ENCODE peak calls at places on chromosomes 16 and 17, in nine cellular contexts. One of them, this sample, is unnamed.

GRCh38 chr16:10951016-10951415 is 6.7 kb downstream of the CLEC16A start:
- DNase-seq in CD4-positive, alpha-beta T cell: no peak
- DNase-seq in neural crest cell: no peak
- DNase-seq in dermis microvascular lymphatic vessel endothelial cell: no peak
- DNase-seq in GM12865: no peak
- DNase-seq in activated naive CD4-positive, alpha-beta T cell: no peak
- DNase-seq in cardiac fibroblast: no peak
- DNase-seq in Right ventricle myocardium superior: no peak
- DNase-seq in GF-D8: no peak
- DNase-seq in this sample: peak

GRCh38 chr16:27983244-27983643 is 80.3 kb downstream of the GSG1L start:
- DNase-seq in cardiac fibroblast: no peak
- DNase-seq in CD4-positive, alpha-beta T cell: no peak
- DNase-seq in Right ventricle myocardium superior: no peak
- DNase-seq in activated naive CD4-positive, alpha-beta T cell: no peak
- DNase-seq in GF-D8: no peak
- DNase-seq in GM12865: no peak
- DNase-seq in dermis microvascular lymphatic vessel endothelial cell: no peak
- DNase-seq in neural crest cell: no peak
- DNase-seq in this sample: no peak

GRCh38 chr17:81829858-81830257 is 3.2 kb downstream of the MCRIP1 start:
- DNase-seq in activated naive CD4-positive, alpha-beta T cell: no peak
- DNase-seq in cardiac fibroblast: no peak
- DNase-seq in dermis microvascular lymphatic vessel endothelial cell: no peak
- DNase-seq in neural crest cell: no peak
- DNase-seq in CD4-positive, alpha-beta T cell: no peak
- DNase-seq in GF-D8: no peak
- DNase-seq in GM12865: no peak
- DNase-seq in Right ventricle myocardium superior: no peak
- DNase-seq in this sample: no peak

GRCh38 chr17:67443931-67444597 is 67.0 kb downstream of the PITPNC1 start:
- DNase-seq in cardiac fibroblast: peak
- DNase-seq in Right ventricle myocardium superior: no peak
- DNase-seq in neural crest cell: no peak
- DNase-seq in activated naive CD4-positive, alpha-beta T cell: no peak
- DNase-seq in dermis microvascular lymphatic vessel endothelial cell: peak
- DNase-seq in GF-D8: no peak
- DNase-seq in CD4-positive, alpha-beta T cell: no peak
- DNase-seq in GM12865: no peak
- DNase-seq in this sample: peak

GRCh38 chr17:68600123-68600880 is 865 bp downstream of the FAM20A start:
- DNase-seq in CD4-positive, alpha-beta T cell: no peak
- DNase-seq in neural crest cell: peak
- DNase-seq in dermis microvascular lymphatic vessel endothelial cell: no peak
- DNase-seq in cardiac fibroblast: peak
- DNase-seq in GM12865: peak
- DNase-seq in Right ventricle myocardium superior: peak
- DNase-seq in activated naive CD4-positive, alpha-beta T cell: no peak
- DNase-seq in GF-D8: no peak
- DNase-seq in this sample: peak

GRCh38 chr16:53768593-53768992 is 64.6 kb downstream of the FTO start:
- DNase-seq in CD4-positive, alpha-beta T cell: no peak
- DNase-seq in dermis microvascular lymphatic vessel endothelial cell: peak
- DNase-seq in cardiac fibroblast: peak
- DNase-seq in neural crest cell: no peak
- DNase-seq in Right ventricle myocardium superior: no peak
- DNase-seq in GM12865: no peak
- DNase-seq in activated naive CD4-positive, alpha-beta T cell: no peak
- DNase-seq in GF-D8: no peak
- DNase-seq in this sample: peak

GRCh38 chr17:39706921-39707337 is 7.1 kb downstream of the ERBB2 start:
- DNase-seq in neural crest cell: no peak
- DNase-seq in cardiac fibroblast: no peak
- DNase-seq in dermis microvascular lymphatic vessel endothelial cell: no peak
- DNase-seq in activated naive CD4-positive, alpha-beta T cell: no peak
- DNase-seq in GF-D8: no peak
- DNase-seq in GM12865: no peak
- DNase-seq in CD4-positive, alpha-beta T cell: no peak
- DNase-seq in Right ventricle myocardium superior: no peak
- DNase-seq in this sample: no peak

GRCh38 chr16:23132921-23133532 is 16.2 kb downstream of the USP31 start:
- DNase-seq in CD4-positive, alpha-beta T cell: no peak
- DNase-seq in GF-D8: no peak
- DNase-seq in activated naive CD4-positive, alpha-beta T cell: no peak
- DNase-seq in dermis microvascular lymphatic vessel endothelial cell: peak
- DNase-seq in cardiac fibroblast: peak
- DNase-seq in neural crest cell: no peak
- DNase-seq in GM12865: no peak
- DNase-seq in Right ventricle myocardium superior: peak
- DNase-seq in this sample: no peak

This sample was measured in mesenchymal stem cell.